ENCODE peak calls at places on chromosomes 5 and 9, in seven cellular contexts. C, Y, Q, L, V, E and G are unnamed samples. For H3K4me1, the result is how much of the 10 kb centered on the place peaks cover.

GRCh38 chr5:148255456-148255855 is 13.1 kb upstream of the SPINK13 start:
- DNase-seq in Q (no peak), V (no peak), Y (no peak), C (no peak), E (no peak), L (no peak), G (no peak)

GRCh38 chr5:116738270-116738947 is 163.8 kb upstream of the SEMA6A start:
- DNase-seq in C (no peak), E (no peak), Y (no peak), L (no peak), V (no peak), Q (peak), G (no peak)

GRCh38 chr5:124812771-124813358 is 66.4 kb upstream of the ZNF608 start:
- DNase-seq in V (no peak), E (no peak), C (no peak), L (no peak), Y (no peak), Q (no peak), G (no peak)

GRCh38 chr5:61277190-61277589 is 54.9 kb upstream of the ZSWIM6 start:
- DNase-seq in L (no peak), Q (peak), V (no peak), E (no peak), C (no peak), Y (no peak), G (no peak)

GRCh38 chr9:134488251-134488900 is 153.2 kb upstream of the COL5A1 start:
- DNase-seq in Q (no peak), V (no peak), C (no peak), L (peak), Y (no peak), E (no peak), G (no peak)

GRCh38 chr9:131633491-131634031 is 88.2 kb downstream of the PRRT1B start:
- DNase-seq in E (no peak), V (no peak), L (no peak), Y (no peak), C (no peak), Q (no peak), G (no peak)

GRCh38 chr5:153158608-153159007 is 331.9 kb upstream of the GRIA1 start:
- DNase-seq in L (no peak), E (no peak), Q (peak), C (no peak), V (no peak), Y (no peak), G (no peak)

GRCh38 chr5:88727705-88728313 is 155.2 kb downstream of the MEF2C start:
- DNase-seq in C (no peak), V (no peak), Y (peak), Q (peak), L (no peak), E (no peak), G (no peak)

GRCh38 chr5:55771175-55771655 is 33.4 kb downstream of the DDX4 start:
- DNase-seq in L (no peak), C (no peak), Q (no peak), E (no peak), Y (no peak), V (no peak), G (no peak)

GRCh38 chr5:3056901-3057300 is 305.4 kb upstream of the IRX2 start:
- DNase-seq in L (no peak), C (no peak), Q (no peak), V (no peak), Y (no peak), E (no peak), G (no peak)

GRCh38 chr5:147887026-147887627 is 8.6 kb downstream of the SCGB3A2 start:
- DNase-seq in L (no peak), E (no peak), C (no peak), V (no peak), Y (peak), Q (peak), G (peak)

GRCh38 chr9:85483214-85483613 is 258.5 kb downstream of the AGTPBP1 start:
- DNase-seq in Y (peak), C (no peak), Q (peak), V (no peak), E (no peak), L (no peak), G (no peak)

GRCh38 chr5:1468629-1469527 is 23.6 kb upstream of the SLC6A3 start:
- DNase-seq in V (no peak), Y (no peak), Q (no peak), C (no peak), L (peak), E (no peak), G (no peak)

GRCh38 chr5:72251386-72251785 is 68.7 kb downstream of the MRPS27 start:
- DNase-seq in V (no peak), C (no peak), L (no peak), E (no peak), Q (no peak), Y (no peak), G (no peak)

GRCh38 chr5:173812811-173813550 is 75.2 kb upstream of the CPEB4 start:
- DNase-seq in C (no peak), Q (no peak), E (no peak), V (no peak), L (no peak), Y (no peak), G (no peak)

GRCh38 chr9:36963356-36963755 is 70.7 kb downstream of the PAX5 start:
- DNase-seq in C (peak), Y (no peak), L (no peak), E (no peak), V (no peak), Q (no peak), G (no peak)

GRCh38 chr5:96117863-96118651 is 156.4 kb upstream of the ELL2 start:
- DNase-seq in C (no peak), V (no peak), Y (no peak), L (no peak), Q (no peak), E (no peak), G (no peak)

GRCh38 chr9:130482463-130482862 is 37.7 kb downstream of the ASS1 start:
- DNase-seq in L (no peak), Y (no peak), V (no peak), Q (no peak), E (no peak), C (no peak), G (no peak)

GRCh38 chr5:137825165-137825564 is 42.5 kb upstream of the MYOT start:
- DNase-seq in Q (peak), E (no peak), V (peak), Y (no peak), C (no peak), L (no peak), G (no peak)

GRCh38 chr9:129071526-129072131 is 9.3 kb upstream of the DOLPP1 start:
- DNase-seq in E (peak), C (peak), Q (peak), L (no peak), V (no peak), Y (no peak), G (no peak)

GRCh38 chr9:111349766-111350165 is 19.7 kb upstream of the OR2K2 start:
- DNase-seq in L (no peak), V (no peak), C (no peak), Y (no peak), Q (no peak), E (no peak), G (no peak)

GRCh38 chr9:111350556-111350955 is 20.5 kb upstream of the OR2K2 start:
- DNase-seq in Y (no peak), E (no peak), L (no peak), C (no peak), Q (no peak), V (no peak), G (no peak)

GRCh38 chr9:111356567-111357244 is 26.7 kb upstream of the OR2K2 start:
- DNase-seq in Y (peak), Q (no peak), V (peak), L (peak), C (no peak), E (no peak), G (no peak)

GRCh38 chr9:111348821-111349271 is 18.8 kb upstream of the OR2K2 start:
- DNase-seq in L (no peak), V (no peak), E (peak), Q (no peak), Y (no peak), C (no peak), G (no peak)

GRCh38 chr9:111352545-111352944 is 22.5 kb upstream of the OR2K2 start:
- DNase-seq in L (no peak), V (no peak), C (no peak), Q (no peak), Y (no peak), E (no peak), G (no peak)
- TF ChIP-seq POLR2AphosphoS5 in L (no peak), V (no peak), C (no peak), Q (no peak), Y (no peak), E (no peak), G (no peak)

GRCh38 chr5:100535060-100536005 is at the start of gene FAM174A:
- DNase-seq in E (peak), Y (peak), L (peak), V (peak), Q (peak), C (peak), G (peak)
- H3K4me1 ChIP-seq in E (under half), Y (under half), L (under half), V (under half), Q (under half), C (under half), G (under half)

GRCh38 chr5:100898504-100899346 is 4.4 kb downstream of the ST8SIA4 start:
- DNase-seq in Q (no peak), C (no peak), V (no peak), Y (no peak), E (no peak), L (no peak), G (no peak)
- TF ChIP-seq CTCF in Q (no peak), C (no peak), V (no peak), Y (no peak), E (no peak), L (no peak), G (no peak)

GRCh38 chr5:151123897-151124751 is 33.5 kb downstream of the ANXA6 start:
- DNase-seq in L (peak), Y (no peak), C (no peak), E (peak), Q (no peak), V (no peak), G (peak)
- TF ChIP-seq POLR2AphosphoS5 in L (no peak), Y (no peak), C (no peak), E (no peak), Q (no peak), V (no peak), G (peak)